ENCODE peak calls at places on chromosomes 13 and 19, in four cellular contexts. One of them, this sample, is unnamed.

GRCh38 chr13:24640752-24641151 is 39.5 kb upstream of the ATP12A start:
- DNase-seq in GM12878: no peak
- DNase-seq in H1: no peak
- DNase-seq in A549: no peak
- DNase-seq in this sample: no peak

GRCh38 chr13:62280590-62280989 is 864.9 kb upstream of the PCDH20 start:
- DNase-seq in GM12878: peak
- DNase-seq in H1: no peak
- DNase-seq in A549: no peak
- DNase-seq in this sample: no peak

GRCh38 chr19:47404334-47405196 is 14.8 kb downstream of the MEIS3 start:
- DNase-seq in GM12878: no peak
- DNase-seq in A549: no peak
- DNase-seq in H1: no peak
- DNase-seq in this sample: no peak

GRCh38 chr13:99774644-99775043 is 196.9 kb downstream of the ZIC5 start:
- DNase-seq in H1: no peak
- DNase-seq in A549: no peak
- DNase-seq in GM12878: no peak
- DNase-seq in this sample: no peak

GRCh38 chr19:46944123-46944718 is 75.4 kb upstream of the NPAS1 start:
- DNase-seq in GM12878: no peak
- DNase-seq in A549: no peak
- DNase-seq in H1: no peak
- DNase-seq in this sample: no peak

GRCh38 chr19:9070066-9070465 is 16.8 kb upstream of the OR1M1 start:
- DNase-seq in GM12878: no peak
- DNase-seq in H1: peak
- DNase-seq in A549: no peak
- DNase-seq in this sample: no peak

GRCh38 chr13:99500839-99501134 is 485 bp upstream of the TM9SF2 start:
- DNase-seq in H1: no peak
- DNase-seq in GM12878: no peak
- DNase-seq in A549: no peak
- DNase-seq in this sample: no peak

GRCh38 chr19:13987101-13987890 is 18.8 kb downstream of the RFX1 start:
- DNase-seq in H1: no peak
- DNase-seq in GM12878: no peak
- DNase-seq in A549: no peak
- DNase-seq in this sample: no peak

GRCh38 chr13:58619396-58620113 is 988.0 kb downstream of the PCDH17 start:
- DNase-seq in GM12878: no peak
- DNase-seq in H1: no peak
- DNase-seq in A549: no peak
- DNase-seq in this sample: no peak

GRCh38 chr19:18526316-18526715 is 4.4 kb upstream of the ELL start:
- DNase-seq in A549: no peak
- DNase-seq in H1: no peak
- DNase-seq in GM12878: no peak
- DNase-seq in this sample: no peak

GRCh38 chr19:55362174-55362989 is 678 bp downstream of the GARIN5B start:
- DNase-seq in A549: no peak
- DNase-seq in H1: no peak
- DNase-seq in GM12878: no peak
- DNase-seq in this sample: no peak

GRCh38 chr13:27372896-27373295 is 51.5 kb upstream of the GTF3A start:
- DNase-seq in A549: no peak
- DNase-seq in GM12878: no peak
- DNase-seq in H1: no peak
- DNase-seq in this sample: peak

GRCh38 chr13:34265016-34265692 is 447.2 kb downstream of the RFC3 start:
- DNase-seq in GM12878: no peak
- DNase-seq in A549: peak
- DNase-seq in H1: no peak
- DNase-seq in this sample: no peak

GRCh38 chr13:104773775-104774174 is 1707.6 kb upstream of the SLC10A2 start:
- DNase-seq in GM12878: peak
- DNase-seq in H1: peak
- DNase-seq in A549: peak
- DNase-seq in this sample: peak

GRCh38 chr19:17605761-17606745 is 50.6 kb downstream of the COLGALT1 start:
- DNase-seq in GM12878: peak
- DNase-seq in H1: peak
- DNase-seq in A549: peak
- DNase-seq in this sample: peak

GRCh38 chr13:50215389-50215788 is 200.1 kb downstream of the KCNRG start:
- DNase-seq in H1: no peak
- DNase-seq in A549: no peak
- DNase-seq in GM12878: no peak
- DNase-seq in this sample: no peak

GRCh38 chr13:33194820-33195692 is 90.5 kb downstream of the STARD13 start:
- DNase-seq in H1: no peak
- DNase-seq in A549: no peak
- DNase-seq in GM12878: peak
- DNase-seq in this sample: peak

GRCh38 chr19:40798997-40799557 is at the start of gene EGLN2:
- DNase-seq in H1: no peak
- DNase-seq in A549: no peak
- DNase-seq in GM12878: no peak
- DNase-seq in this sample: no peak

GRCh38 chr19:18408053-18408476 is 10.6 kb upstream of the LRRC25 start:
- DNase-seq in A549: no peak
- DNase-seq in GM12878: peak
- DNase-seq in H1: peak
- DNase-seq in this sample: no peak

GRCh38 chr19:7575426-7576040 is 20.1 kb upstream of the CAMSAP3 start:
- DNase-seq in H1: no peak
- DNase-seq in A549: no peak
- DNase-seq in GM12878: no peak
- DNase-seq in this sample: no peak

GRCh38 chr19:54209058-54209747 is 8.5 kb downstream of the RPS9 start:
- DNase-seq in A549: no peak
- DNase-seq in H1: peak
- DNase-seq in GM12878: no peak
- DNase-seq in this sample: no peak

GRCh38 chr19:34336781-34337271 is 28.2 kb upstream of the GPI start:
- DNase-seq in GM12878: no peak
- DNase-seq in H1: no peak
- DNase-seq in A549: peak
- DNase-seq in this sample: peak

GRCh38 chr13:111393221-111393790 is 72.9 kb downstream of the TEX29 start:
- DNase-seq in H1: no peak
- DNase-seq in GM12878: no peak
- DNase-seq in A549: no peak
- DNase-seq in this sample: no peak

GRCh38 chr19:51034704-51035103 is at the start of gene KLK12:
- DNase-seq in A549: no peak
- DNase-seq in H1: no peak
- DNase-seq in GM12878: no peak
- DNase-seq in this sample: no peak

GRCh38 chr19:18481505-18482222 is 40.2 kb downstream of the ELL start:
- DNase-seq in GM12878: no peak
- DNase-seq in H1: no peak
- DNase-seq in A549: no peak
- DNase-seq in this sample: no peak

DNA sequence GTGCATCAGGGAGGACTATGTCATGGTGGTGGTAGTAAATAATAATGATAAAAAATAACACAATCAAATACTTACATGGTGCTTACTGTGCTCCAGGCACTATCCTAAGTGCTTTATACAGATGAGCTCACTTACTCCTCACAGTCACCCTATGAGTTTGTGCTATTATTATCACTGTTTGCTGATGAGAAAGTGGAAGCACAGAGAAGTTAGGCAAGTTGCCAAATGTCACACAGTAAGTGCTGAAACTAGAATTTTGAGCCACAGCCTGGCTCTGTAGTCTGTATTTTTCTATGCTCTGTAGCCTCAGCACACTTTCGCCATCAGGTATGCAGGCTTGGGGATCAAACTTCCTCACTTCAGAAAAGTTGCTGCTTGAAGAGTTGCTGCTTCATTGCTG is 46.6 kb downstream of the HTR2A start:
- DNase-seq in GM12878: no peak
- DNase-seq in H1: no peak
- DNase-seq in A549: no peak
- DNase-seq in this sample: no peak
- TF ChIP-seq RFX5 in GM12878: no peak
- TF ChIP-seq RFX5 in H1: no peak
- TF ChIP-seq RFX5 in A549: no peak
- TF ChIP-seq RFX5 in this sample: no peak

DNA sequence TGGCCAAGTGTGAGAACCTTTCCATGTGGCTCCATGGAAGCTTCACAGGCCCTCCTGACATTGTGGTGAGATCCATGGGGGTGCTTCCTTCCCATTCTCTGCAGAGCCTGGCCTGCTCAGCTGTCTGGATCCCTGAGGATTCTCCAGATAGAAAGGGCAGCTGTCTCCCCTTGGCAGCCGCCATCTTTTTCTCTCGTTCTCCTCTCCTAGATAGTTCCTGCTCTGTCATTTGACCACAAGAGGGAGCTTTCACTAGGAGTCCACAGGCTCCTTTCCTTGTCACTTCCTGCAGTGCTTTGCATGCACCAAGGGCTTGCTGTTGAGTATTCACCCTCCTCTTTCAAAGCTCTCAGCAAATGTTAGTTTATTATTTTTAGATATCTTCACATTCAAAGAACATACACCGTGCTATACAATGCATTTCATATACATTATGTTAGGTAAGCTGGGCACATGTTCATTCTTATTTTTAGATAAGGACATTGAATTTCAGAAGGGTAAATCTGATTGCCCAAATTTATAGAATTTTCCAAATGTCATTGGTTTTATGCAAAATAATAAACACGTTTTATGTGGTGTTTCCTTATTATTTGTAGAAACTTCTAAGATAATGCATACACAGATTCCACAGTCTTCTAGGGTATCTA is 133.2 kb downstream of the FRY start:
- DNase-seq in H1: peak
- DNase-seq in GM12878: peak
- DNase-seq in A549: peak
- DNase-seq in this sample: peak
- TF ChIP-seq RFX5 in H1: no peak
- TF ChIP-seq RFX5 in GM12878: no peak
- TF ChIP-seq RFX5 in A549: no peak
- TF ChIP-seq RFX5 in this sample: no peak

DNA sequence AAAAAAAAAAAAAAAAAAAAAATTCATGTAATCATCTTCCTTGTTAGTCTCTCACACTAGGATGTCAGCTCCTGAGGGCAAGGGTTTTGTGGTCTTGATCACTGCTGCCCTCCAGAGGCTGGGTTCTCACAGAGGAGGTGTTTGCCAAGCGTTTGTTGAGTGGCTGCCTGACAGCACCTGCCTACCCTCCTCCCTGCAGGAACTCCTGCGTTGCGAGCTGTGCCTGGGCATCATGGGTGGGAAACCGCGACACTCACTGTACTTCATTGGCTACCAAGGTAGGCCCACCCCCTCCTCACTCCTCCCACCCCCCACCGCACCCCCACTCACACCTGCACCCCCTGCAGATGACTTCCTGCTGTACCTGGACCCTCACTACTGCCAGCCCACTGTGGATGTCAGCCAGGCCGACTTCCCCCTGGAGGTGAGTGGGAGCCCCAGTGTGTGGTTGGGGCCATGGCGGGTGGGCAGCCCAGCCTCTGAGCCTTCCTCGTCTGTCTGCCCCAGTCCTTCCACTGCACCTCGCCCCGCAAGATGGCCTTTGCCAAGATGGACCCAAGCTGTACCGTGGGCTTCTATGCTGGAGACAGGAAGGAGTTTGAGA is 8.1 kb downstream of the ATG4D start:
- DNase-seq in H1: no peak
- DNase-seq in GM12878: no peak
- DNase-seq in A549: no peak
- DNase-seq in this sample: no peak
- TF ChIP-seq RFX5 in H1: no peak
- TF ChIP-seq RFX5 in GM12878: no peak
- TF ChIP-seq RFX5 in A549: no peak
- TF ChIP-seq RFX5 in this sample: no peak

GRCh38 chr13:39663508-39663907 is 8.0 kb downstream of the COG6 start:
- DNase-seq in A549: no peak
- DNase-seq in GM12878: no peak
- DNase-seq in H1: no peak
- DNase-seq in this sample: no peak
- TF ChIP-seq RFX5 in A549: no peak
- TF ChIP-seq RFX5 in GM12878: no peak
- TF ChIP-seq RFX5 in H1: no peak
- TF ChIP-seq RFX5 in this sample: no peak

GRCh38 chr13:102139626-102140025 is 262.2 kb downstream of the FGF14 start:
- DNase-seq in GM12878: no peak
- DNase-seq in A549: no peak
- DNase-seq in H1: no peak
- DNase-seq in this sample: no peak

GRCh38 chr13:102145750-102146149 is 256.1 kb downstream of the FGF14 start:
- DNase-seq in H1: no peak
- DNase-seq in GM12878: no peak
- DNase-seq in A549: no peak
- DNase-seq in this sample: no peak

GRCh38 chr13:102138635-102139225 is 263.1 kb downstream of the FGF14 start:
- DNase-seq in GM12878: no peak
- DNase-seq in H1: no peak
- DNase-seq in A549: no peak
- DNase-seq in this sample: peak

GRCh38 chr13:102142473-102142826 is 259.4 kb downstream of the FGF14 start:
- DNase-seq in A549: no peak
- DNase-seq in GM12878: no peak
- DNase-seq in H1: no peak
- DNase-seq in this sample: no peak

GRCh38 chr13:102141625-102142472 is 260.0 kb downstream of the FGF14 start:
- DNase-seq in GM12878: no peak
- DNase-seq in H1: no peak
- DNase-seq in A549: peak
- DNase-seq in this sample: peak
- TF ChIP-seq RFX5 in GM12878: no peak
- TF ChIP-seq RFX5 in H1: no peak
- TF ChIP-seq RFX5 in A549: no peak
- TF ChIP-seq RFX5 in this sample: no peak

DNA sequence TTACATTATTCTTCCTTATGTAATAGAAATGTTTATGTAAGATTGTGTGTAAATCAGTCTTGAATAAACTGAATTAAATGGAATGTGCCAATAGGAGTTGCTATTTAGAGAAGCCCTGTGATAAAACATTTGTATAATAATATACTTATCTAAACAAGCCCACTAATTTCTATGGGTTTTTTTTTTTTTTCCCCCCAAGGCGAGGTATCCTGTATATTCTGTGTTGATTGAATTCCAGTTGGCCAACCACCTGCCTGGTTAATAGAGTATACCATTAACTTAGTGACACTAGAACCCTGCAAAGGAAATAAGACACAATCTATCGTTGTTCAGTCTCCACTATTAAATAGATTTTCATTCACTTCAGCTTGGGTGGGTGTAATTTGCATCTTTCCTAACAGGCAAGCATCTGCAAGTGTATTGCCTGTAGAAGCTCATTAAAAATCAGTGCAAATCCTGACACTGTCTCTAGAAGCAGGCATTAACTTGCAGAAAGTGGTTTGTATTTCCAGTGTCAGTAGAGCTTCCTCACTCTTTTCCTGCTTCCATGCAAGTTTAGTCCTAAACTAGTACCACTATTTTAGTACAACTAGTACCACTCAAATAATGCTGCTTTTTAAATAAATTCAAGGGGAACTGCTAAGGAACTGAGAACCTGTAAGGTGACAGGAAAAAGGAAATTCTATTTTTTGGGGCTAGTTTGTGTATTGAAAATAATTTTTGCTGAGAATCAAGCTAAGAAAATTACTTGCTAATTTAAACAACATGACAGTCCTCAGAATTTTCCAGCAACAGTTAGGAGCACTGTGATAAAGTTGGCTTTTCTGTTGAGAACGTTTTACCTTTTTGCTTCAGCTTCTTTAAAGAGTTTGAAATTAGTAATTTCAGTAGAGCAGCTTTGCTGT is 69.3 kb downstream of the LRCH1 start:
- DNase-seq in H1: no peak
- DNase-seq in A549: no peak
- DNase-seq in GM12878: no peak
- DNase-seq in this sample: no peak
- TF ChIP-seq RFX5 in H1: no peak
- TF ChIP-seq RFX5 in A549: no peak
- TF ChIP-seq RFX5 in GM12878: no peak
- TF ChIP-seq RFX5 in this sample: no peak

This sample was measured in IMR-90.